ENCODE peak calls at places on chromosome 1, in seven cellular contexts. I is adipocyte, R is brain microvascular endothelial cell, Y is NCI-H2171 treated with DMSO at 0.1 percent for 48 hours, B is NCI-H774, X is H54, G is NCI-H187. C is an unnamed sample.
A peak's percentile ranks its signal among the peaks of the same experiment; 100 is the strongest.

GRCh38 chr1:59814901-59815825 is at the start of gene HOOK1:
- DNase-seq in B (no peak), I (no peak), R (no peak), X (no peak), Y (peak; percentile 34), G (no peak), C (peak; percentile 7)

GRCh38 chr1:6507037-6507428 is 15.6 kb upstream of the PLEKHG5 start:
- DNase-seq in I (no peak), R (no peak), G (no peak), B (no peak), Y (no peak), X (no peak), C (no peak)

GRCh38 chr1:118960026-118960561 is 28.0 kb downstream of the TBX15 start:
- DNase-seq in X (no peak), G (no peak), Y (no peak), I (no peak), B (no peak), R (peak; percentile 57), C (no peak)

GRCh38 chr1:58968360-58968952 is 184.6 kb upstream of the JUN start:
- DNase-seq in R (no peak), G (no peak), X (no peak), Y (peak; percentile 85), I (peak; percentile 79), B (no peak), C (peak; percentile 69)

GRCh38 chr1:92764116-92764515 is 20.8 kb downstream of the EVI5 start:
- DNase-seq in R (no peak), X (no peak), I (no peak), G (no peak), B (no peak), Y (no peak), C (no peak)

GRCh38 chr1:209202826-209203439 is 380.6 kb upstream of the CAMK1G start:
- DNase-seq in G (peak; percentile 7), I (peak; percentile 78), Y (peak; percentile 60), X (no peak), R (peak; percentile 22), B (peak; percentile 62), C (peak; percentile 71)

GRCh38 chr1:14804626-14805025 is 206.1 kb downstream of the KAZN start:
- DNase-seq in B (no peak), R (no peak), X (peak; percentile 12), G (no peak), Y (no peak), I (no peak), C (no peak)

GRCh38 chr1:217897121-217897520 is 266.0 kb downstream of the SPATA17 start:
- DNase-seq in I (no peak), X (no peak), G (no peak), R (no peak), Y (no peak), B (no peak), C (no peak)

GRCh38 chr1:169869426-169869825 is 24.3 kb downstream of the SCYL3 start:
- DNase-seq in X (no peak), I (no peak), G (no peak), R (no peak), Y (no peak), B (no peak), C (peak; percentile 51)

GRCh38 chr1:115782571-115783281 is 14.2 kb upstream of the CASQ2 start:
- DNase-seq in X (peak; percentile 40), I (peak; percentile 97), Y (no peak), B (no peak), R (peak; percentile 52), G (no peak), C (peak; percentile 83)

GRCh38 chr1:12453400-12454343 is 164.3 kb downstream of the DHRS3 start:
- DNase-seq in B (no peak), I (no peak), R (no peak), G (no peak), Y (no peak), X (no peak), C (no peak)

GRCh38 chr1:198643827-198644226 is 5.0 kb downstream of the PTPRC start:
- DNase-seq in Y (no peak), X (no peak), I (no peak), G (no peak), B (no peak), R (no peak), C (no peak)

GRCh38 chr1:39395357-39395831 is 96.0 kb upstream of the BMP8A start:
- DNase-seq in B (no peak), X (peak; percentile 69), Y (no peak), R (peak; percentile 82), G (no peak), I (peak; percentile 65), C (peak; percentile 89)

GRCh38 chr1:202045699-202046098 is 35.3 kb downstream of the ELF3 start:
- DNase-seq in B (peak; percentile 21), I (no peak), Y (peak; percentile 57), G (peak; percentile 88), X (no peak), R (no peak), C (no peak)

GRCh38 chr1:185352067-185352466 is 35.0 kb upstream of the IVNS1ABP start:
- DNase-seq in G (no peak), I (no peak), R (peak; percentile 75), B (no peak), X (no peak), Y (no peak), C (peak; percentile 30)

GRCh38 chr1:72282271-72282656 is at the start of gene NEGR1:
- DNase-seq in B (peak; percentile 43), Y (peak; percentile 50), R (peak; percentile 62), X (peak; percentile 15), I (peak; percentile 81), G (peak; percentile 25), C (peak; percentile 80)

GRCh38 chr1:196650403-196650802 is 1.4 kb upstream of the CFH start:
- DNase-seq in B (no peak), I (no peak), Y (no peak), R (no peak), X (no peak), G (no peak), C (no peak)

GRCh38 chr1:23562138-23562819 is 3.0 kb upstream of the ID3 start:
- DNase-seq in G (peak; percentile 95), B (peak; percentile 76), R (peak; percentile 99), I (peak; percentile 99), Y (peak; percentile 80), X (peak; percentile 81), C (peak; percentile 100)

GRCh38 chr1:72724951-72725863 is 442.9 kb upstream of the NEGR1 start:
- DNase-seq in X (no peak), G (no peak), I (no peak), B (no peak), R (no peak), Y (no peak), C (no peak)

GRCh38 chr1:235500971-235501540 is 3.2 kb downstream of the B3GALNT2 start:
- DNase-seq in X (peak; percentile 14), I (peak; percentile 27), B (no peak), G (no peak), R (peak; percentile 16), Y (no peak), C (peak; percentile 30)

GRCh38 chr1:243286409-243287127 is 30.7 kb downstream of the SDCCAG8 start:
- DNase-seq in X (no peak), I (peak; percentile 54), R (no peak), Y (no peak), B (no peak), G (no peak), C (peak; percentile 50)

GRCh38 chr1:244466724-244467123 is 5.7 kb downstream of the CATSPERE start:
- DNase-seq in B (no peak), I (no peak), G (no peak), R (no peak), Y (no peak), X (no peak), C (no peak)

GRCh38 chr1:162135271-162135775 is 65.8 kb downstream of the NOS1AP start:
- DNase-seq in G (no peak), I (no peak), B (no peak), Y (peak; percentile 73), X (no peak), R (no peak), C (no peak)

GRCh38 chr1:221778535-221779142 is 36.8 kb upstream of the DUSP10 start:
- DNase-seq in R (no peak), X (no peak), I (no peak), Y (no peak), G (no peak), B (no peak), C (no peak)

GRCh38 chr1:26957306-26957705 is 3.0 kb downstream of the KDF1 start:
- DNase-seq in Y (no peak), R (no peak), X (no peak), G (no peak), I (no peak), B (no peak), C (no peak)

GRCh38 chr1:211468595-211468994 is 23.4 kb downstream of the RD3 start:
- DNase-seq in I (no peak), B (no peak), R (no peak), G (no peak), X (no peak), Y (no peak), C (no peak)

GRCh38 chr1:201241716-201242115 is 41.6 kb upstream of the PKP1 start:
- DNase-seq in Y (no peak), X (no peak), G (no peak), I (no peak), B (no peak), R (no peak), C (no peak)

GRCh38 chr1:19356266-19356665 is 44.1 kb downstream of the SLC66A1 start:
- DNase-seq in I (no peak), X (no peak), Y (no peak), R (no peak), B (no peak), G (peak; percentile 83), C (no peak)

GRCh38 chr1:76294470-76295194 is 220.1 kb downstream of the ST6GALNAC3 start:
- DNase-seq in I (no peak), Y (peak; percentile 27), B (no peak), X (no peak), R (no peak), G (peak; percentile 12), C (no peak)

GRCh38 chr1:19206947-19207346 is 3.1 kb downstream of the UBR4 start:
- DNase-seq in I (no peak), B (no peak), X (no peak), R (no peak), G (no peak), Y (no peak), C (no peak)

GRCh38 chr1:162678439-162678838 is 46.2 kb downstream of the DDR2 start:
- DNase-seq in X (no peak), R (peak; percentile 52), Y (no peak), B (no peak), G (no peak), I (peak; percentile 66), C (peak; percentile 71)

GRCh38 chr1:228403231-228403631 is 3.4 kb downstream of the TRIM11 start:
- DNase-seq in B (no peak), I (no peak), G (no peak), Y (no peak), R (no peak), X (no peak), C (no peak)

C was measured in astrocyte of the hippocampus.